ENCODE peak calls at places on chromosomes 1 and 21, in seven cellular contexts. N is mucosa of descending colon; Y is fibroblast of lung; C is activated T-helper 1 cell treated with anti-CD3 and anti-CD28 coated beads, Interleukin-2, amount 50 U/mL, for 16 hours; T is left ventricle myocardium inferior; S is NCI-H2081; B is activated gamma-delta T cell treated with Interleukin-2 at 50 U/mL for 16 hours. D is an unnamed sample.

GRCh38 chr1:43052322-43052721 is 93.7 kb upstream of the SLC2A1 start:
- DNase-seq in N (no peak), Y (no peak), C (no peak), T (no peak), S (no peak), B (no peak), D (no peak)

GRCh38 chr1:56506314-56506743 is 73.0 kb downstream of the PLPP3 start:
- DNase-seq in N (peak; percentile 70), Y (no peak), C (no peak), T (peak; percentile 38), S (no peak), B (no peak), D (no peak)

GRCh38 chr1:170623171-170623570 is 40.8 kb upstream of the PRRX1 start:
- DNase-seq in N (no peak), Y (peak; percentile 82), C (no peak), T (no peak), S (no peak), B (no peak), D (no peak)

GRCh38 chr21:42160111-42160949 is 58.6 kb upstream of the ABCG1 start:
- DNase-seq in N (no peak), Y (no peak), C (no peak), T (no peak), S (no peak), B (no peak), D (no peak)

GRCh38 chr1:39183503-39184353 is 20.8 kb upstream of the MACF1 start:
- DNase-seq in N (peak; percentile 75), Y (peak; percentile 50), C (peak; percentile 63), T (no peak), S (peak; percentile 55), B (peak; percentile 82), D (peak; percentile 71)

GRCh38 chr1:60903591-60903990 is 178.8 kb upstream of the NFIA start:
- DNase-seq in N (no peak), Y (peak; percentile 39), C (no peak), T (peak; percentile 73), S (no peak), B (no peak), D (no peak)

GRCh38 chr21:22609802-22610201 is 1611.6 kb downstream of the NCAM2 start:
- DNase-seq in N (no peak), Y (no peak), C (no peak), T (no peak), S (no peak), B (no peak), D (no peak)

GRCh38 chr1:88455857-88456256 is 228.2 kb upstream of the PKN2 start:
- DNase-seq in N (no peak), Y (no peak), C (no peak), T (no peak), S (no peak), B (no peak), D (no peak)

GRCh38 chr21:16945580-16945979 is 567.3 kb upstream of the CXADR start:
- DNase-seq in N (no peak), Y (no peak), C (no peak), T (no peak), S (no peak), B (no peak), D (no peak)

GRCh38 chr1:34843392-34844251 is 15.9 kb downstream of the SMIM12 start:
- DNase-seq in N (no peak), Y (no peak), C (no peak), T (no peak), S (no peak), B (no peak), D (no peak)

GRCh38 chr1:110525250-110525597 is 6.2 kb upstream of the KCNA10 start:
- DNase-seq in N (no peak), Y (no peak), C (no peak), T (no peak), S (no peak), B (no peak), D (no peak)

GRCh38 chr1:116345830-116346229 is 27.2 kb upstream of the ATP1A1 start:
- DNase-seq in N (no peak), Y (no peak), C (no peak), T (no peak), S (no peak), B (peak; percentile 30), D (peak; percentile 27)

GRCh38 chr1:107889524-107889923 is 75.5 kb downstream of the VAV3 start:
- DNase-seq in N (no peak), Y (no peak), C (no peak), T (no peak), S (no peak), B (no peak), D (no peak)

GRCh38 chr1:243850013-243850367 is at the start of gene AKT3:
- DNase-seq in N (no peak), Y (no peak), C (no peak), T (no peak), S (no peak), B (no peak), D (no peak)

GRCh38 chr1:65793359-65793732 is 651 bp downstream of the PDE4B start:
- DNase-seq in N (no peak), Y (peak; percentile 34), C (no peak), T (peak; percentile 9), S (peak; percentile 39), B (no peak), D (no peak)

GRCh38 chr1:62175568-62176179 is 19.0 kb upstream of the L1TD1 start:
- DNase-seq in N (peak; percentile 76), Y (peak; percentile 65), C (no peak), T (no peak), S (peak; percentile 56), B (peak; percentile 31), D (no peak)

GRCh38 chr1:48718696-48719095 is 58.0 kb downstream of the BEND5 start:
- DNase-seq in N (no peak), Y (no peak), C (no peak), T (no peak), S (no peak), B (no peak), D (no peak)

GRCh38 chr1:91613594-91613993 is 112.9 kb downstream of the CDC7 start:
- DNase-seq in N (peak; percentile 57), Y (peak; percentile 17), C (no peak), T (no peak), S (no peak), B (no peak), D (no peak)

GRCh38 chr1:13807213-13807612 is 107.2 kb downstream of the PRDM2 start:
- DNase-seq in N (peak; percentile 53), Y (peak; percentile 27), C (no peak), T (no peak), S (no peak), B (no peak), D (no peak)

GRCh38 chr21:41032536-41032935 is 135.4 kb upstream of the BACE2 start:
- DNase-seq in N (no peak), Y (no peak), C (no peak), T (no peak), S (no peak), B (no peak), D (no peak)

GRCh38 chr1:163066168-163066567 is 3.0 kb upstream of the RGS4 start:
- DNase-seq in N (no peak), Y (no peak), C (no peak), T (no peak), S (no peak), B (no peak), D (no peak)

GRCh38 chr1:33616780-33617179 is 144.3 kb downstream of the ZSCAN20 start:
- DNase-seq in N (no peak), Y (no peak), C (no peak), T (no peak), S (no peak), B (no peak), D (no peak)

GRCh38 chr1:203354246-203354645 is 3.3 kb upstream of the FMOD start:
- DNase-seq in N (no peak), Y (peak; percentile 89), C (no peak), T (no peak), S (no peak), B (no peak), D (no peak)

GRCh38 chr1:222457084-222457483 is 90.8 kb downstream of the HHIPL2 start:
- DNase-seq in N (no peak), Y (no peak), C (no peak), T (no peak), S (no peak), B (no peak), D (no peak)

D was measured in central memory CD8-positive, alpha-beta T cell.